ENCODE peak calls at places on chromosomes 4 and X, in ten cellular contexts. V is stimulated activated CD8-positive, alpha-beta memory T cell treated with anti-CD3 and anti-CD28 coated beads, Interleukin-2, amount 100 ng/mL, for 48 hours; S is NCI-H1694 treated with DMSO at 0.1 percent for 48 hours; P is aorta; W is upper lobe of right lung; I is mesendoderm; M is NCI-H1417; O is ecto neural progenitor cell; H is ureter; U is lower leg skin. X is an unnamed sample.

GRCh38 chr4:119579823-119580222 is 48.8 kb downstream of the PDE5A start:
- DNase-seq in V (no peak), S (no peak), P (no peak), W (no peak), I (no peak), M (no peak), O (no peak), H (no peak), U (no peak), X (no peak)

GRCh38 chrX:97563531-97564133 is 679.9 kb downstream of the RPA4 start:
- DNase-seq in V (peak), S (peak), P (no peak), W (no peak), I (no peak), M (peak), O (no peak), H (peak), U (no peak), X (peak)

GRCh38 chr4:176834531-176834930 is 41.8 kb upstream of the VEGFC start:
- DNase-seq in V (no peak), S (no peak), P (no peak), W (no peak), I (no peak), M (no peak), O (no peak), H (no peak), U (no peak), X (no peak)

GRCh38 chr4:24470681-24471622 is 113.4 kb downstream of the DHX15 start:
- DNase-seq in V (no peak), S (peak), P (peak), W (peak), I (peak), M (peak), O (peak), H (peak), U (no peak), X (no peak)

GRCh38 chr4:162610116-162610515 is 446.3 kb upstream of the FSTL5 start:
- DNase-seq in V (no peak), S (no peak), P (no peak), W (no peak), I (peak), M (no peak), O (no peak), H (no peak), U (no peak), X (no peak)

GRCh38 chrX:101415180-101416130 is 7.4 kb downstream of the HNRNPH2 start:
- DNase-seq in V (no peak), S (peak), P (no peak), W (no peak), I (peak), M (peak), O (no peak), H (no peak), U (no peak), X (no peak)

GRCh38 chr4:94623507-94623906 is 134.2 kb upstream of the BMPR1B start:
- DNase-seq in V (no peak), S (no peak), P (no peak), W (no peak), I (no peak), M (no peak), O (no peak), H (no peak), U (no peak), X (no peak)

GRCh38 chr4:169774466-169775445 is 17.0 kb upstream of the HPF1 start:
- DNase-seq in V (peak), S (no peak), P (peak), W (no peak), I (no peak), M (no peak), O (peak), H (no peak), U (no peak), X (no peak)

GRCh38 chrX:70262952-70263567 is 3.1 kb upstream of the P2RY4 start:
- DNase-seq in V (peak), S (peak), P (peak), W (peak), I (peak), M (peak), O (peak), H (peak), U (no peak), X (no peak)

GRCh38 chrX:54921427-54922021 is 900 bp downstream of the TRO start:
- DNase-seq in V (peak), S (peak), P (peak), W (peak), I (peak), M (peak), O (peak), H (peak), U (no peak), X (no peak)

X was measured in GF-D8.